ENCODE peak calls at places on chromosomes 12 and 14, in four cellular contexts. Q, K, E and T are unnamed samples.

GRCh38 chr14:98928418-98928817 is 343.6 kb downstream of the BCL11B start:
- DNase-seq in Q (no peak), K (no peak), E (no peak), T (no peak)

GRCh38 chr12:53961025-53961761 is 6.5 kb downstream of the HOXC12 start:
- DNase-seq in Q (no peak), K (no peak), E (no peak), T (no peak)

GRCh38 chr14:53603994-53604393 is 352.6 kb downstream of the BMP4 start:
- DNase-seq in Q (no peak), K (no peak), E (no peak), T (no peak)

GRCh38 chr14:89534896-89535615 is 118.0 kb upstream of the FOXN3 start:
- DNase-seq in Q (no peak), K (no peak), E (no peak), T (no peak)

GRCh38 chr14:35386673-35387125 is 17.9 kb downstream of the NFKBIA start:
- DNase-seq in Q (no peak), K (no peak), E (no peak), T (no peak)

GRCh38 chr12:85029456-85029855 is 6.6 kb downstream of the TSPAN19 start:
- DNase-seq in Q (peak; percentile 3), K (no peak), E (no peak), T (no peak)

GRCh38 chr12:96986883-96987523 is 79.9 kb downstream of the NEDD1 start:
- DNase-seq in Q (peak; percentile 27), K (no peak), E (peak; percentile 16), T (no peak)

GRCh38 chr12:1716215-1716862 is 25.5 kb downstream of the ADIPOR2 start:
- DNase-seq in Q (no peak), K (no peak), E (no peak), T (no peak)

GRCh38 chr14:99524091-99524661 is 43.0 kb downstream of the CCNK start:
- DNase-seq in Q (no peak), K (no peak), E (no peak), T (no peak)

GRCh38 chr12:107287436-107288413 is 194.4 kb upstream of the CRY1 start:
- DNase-seq in Q (no peak), K (no peak), E (no peak), T (no peak)

GRCh38 chr14:90791481-90791880 is 24.7 kb downstream of the TTC7B start:
- DNase-seq in Q (no peak), K (no peak), E (no peak), T (no peak)

GRCh38 chr12:4857472-4858291 is 52.0 kb upstream of the KCNA1 start:
- DNase-seq in Q (peak; percentile 41), K (peak; percentile 92), E (peak; percentile 54), T (peak; percentile 34)

GRCh38 chr12:31989987-31990386 is 30.8 kb downstream of the RESF1 start:
- DNase-seq in Q (no peak), K (no peak), E (no peak), T (no peak)

GRCh38 chr14:24915403-24915921 is 134.5 kb downstream of the STXBP6 start:
- DNase-seq in Q (no peak), K (no peak), E (no peak), T (no peak)

GRCh38 chr12:104080764-104081163 is 16.4 kb downstream of the HCFC2 start:
- DNase-seq in Q (no peak), K (no peak), E (no peak), T (no peak)

GRCh38 chr14:93965968-93966474 is 10.3 kb downstream of the ASB2 start:
- DNase-seq in Q (no peak), K (no peak), E (no peak), T (no peak)

GRCh38 chr12:117494833-117495714 is 133.6 kb upstream of the NOS1 start:
- DNase-seq in Q (peak; percentile 10), K (no peak), E (no peak), T (no peak)

GRCh38 chr12:109266106-109266879 is 42.8 kb downstream of the FOXN4 start:
- DNase-seq in Q (no peak), K (no peak), E (no peak), T (no peak)

GRCh38 chr14:50362791-50363733 is 33.6 kb downstream of the CDKL1 start:
- DNase-seq in Q (no peak), K (no peak), E (no peak), T (no peak)

GRCh38 chr12:25074954-25075353 is 120.0 kb downstream of the DNAI7 start:
- DNase-seq in Q (no peak), K (no peak), E (no peak), T (no peak)

GRCh38 chr12:47366203-47366978 is 286.6 kb upstream of the AMIGO2 start:
- DNase-seq in Q (no peak), K (no peak), E (no peak), T (no peak)

GRCh38 chr14:90518075-90518940 is 121.5 kb downstream of the CALM1 start:
- DNase-seq in Q (no peak), K (no peak), E (no peak), T (no peak)

GRCh38 chr12:80877706-80878384 is 59.9 kb downstream of the LIN7A start:
- DNase-seq in Q (no peak), K (no peak), E (no peak), T (no peak)

GRCh38 chr12:48973084-48973483 is 1.5 kb upstream of the WNT10B start:
- DNase-seq in Q (no peak), K (no peak), E (no peak), T (no peak)

GRCh38 chr14:21383848-21384493 is at the start of gene SUPT16H:
- DNase-seq in Q (peak; percentile 94), K (peak; percentile 92), E (peak; percentile 83), T (peak; percentile 71)

GRCh38 chr14:21384494-21384851 is 654 bp upstream of the SUPT16H start:
- DNase-seq in Q (no peak), K (no peak), E (no peak), T (no peak)

GRCh38 chr14:21382886-21383847 is 652 bp downstream of the SUPT16H start:
- DNase-seq in Q (peak; percentile 43), K (no peak), E (peak; percentile 42), T (no peak)

GRCh38 chr14:21379338-21379737 is 4.5 kb downstream of the SUPT16H start:
- DNase-seq in Q (no peak), K (no peak), E (no peak), T (no peak)

GRCh38 chr14:21382095-21382494 is 1.7 kb downstream of the SUPT16H start:
- DNase-seq in Q (no peak), K (no peak), E (no peak), T (no peak)
- TF ChIP-seq CREB1 in Q (no peak), K (no peak), E (no peak), T (no peak)

GRCh38 chr12:88953029-88953586 is 372.8 kb upstream of the KITLG start:
- DNase-seq in Q (no peak), K (no peak), E (no peak), T (no peak)

GRCh38 chr12:88951177-88951576 is 370.9 kb upstream of the KITLG start:
- DNase-seq in Q (no peak), K (no peak), E (no peak), T (no peak)

GRCh38 chr12:88955541-88955940 is 375.3 kb upstream of the KITLG start:
- DNase-seq in Q (no peak), K (no peak), E (no peak), T (no peak)

GRCh38 chr12:88951860-88952483 is 371.7 kb upstream of the KITLG start:
- DNase-seq in Q (no peak), K (no peak), E (no peak), T (no peak)

GRCh38 chr12:88952543-88952942 is 372.3 kb upstream of the KITLG start:
- DNase-seq in Q (peak; percentile 15), K (no peak), E (no peak), T (no peak)
- TF ChIP-seq TAF1 in Q (no peak), K (no peak), E (no peak), T (no peak)

DNA sequence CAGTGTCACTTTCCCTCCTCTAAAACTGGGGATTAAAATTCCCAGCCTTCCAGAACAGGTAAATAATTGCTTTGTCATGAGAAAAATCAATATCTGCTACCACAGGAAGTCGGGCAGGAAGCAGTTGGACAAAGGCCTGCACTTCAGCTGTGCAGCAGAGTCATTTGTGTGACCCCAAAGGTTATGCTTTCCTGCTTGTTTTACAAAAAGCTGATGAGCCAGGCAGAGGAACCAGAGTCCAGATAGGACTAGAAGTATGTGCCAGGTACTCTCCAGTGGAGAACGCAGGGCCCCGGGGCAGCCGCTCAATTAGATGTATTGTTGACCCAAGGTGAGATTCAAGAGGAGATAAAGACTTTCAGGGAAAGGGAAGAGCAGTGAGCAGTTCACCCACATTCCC is 117.1 kb upstream of the FRMD6 start:
- DNase-seq in Q (peak; percentile 95), K (no peak), E (no peak), T (no peak)
- TF ChIP-seq GABPA in Q (peak; percentile 58), K (no peak), E (no peak), T (no peak)

DNA sequence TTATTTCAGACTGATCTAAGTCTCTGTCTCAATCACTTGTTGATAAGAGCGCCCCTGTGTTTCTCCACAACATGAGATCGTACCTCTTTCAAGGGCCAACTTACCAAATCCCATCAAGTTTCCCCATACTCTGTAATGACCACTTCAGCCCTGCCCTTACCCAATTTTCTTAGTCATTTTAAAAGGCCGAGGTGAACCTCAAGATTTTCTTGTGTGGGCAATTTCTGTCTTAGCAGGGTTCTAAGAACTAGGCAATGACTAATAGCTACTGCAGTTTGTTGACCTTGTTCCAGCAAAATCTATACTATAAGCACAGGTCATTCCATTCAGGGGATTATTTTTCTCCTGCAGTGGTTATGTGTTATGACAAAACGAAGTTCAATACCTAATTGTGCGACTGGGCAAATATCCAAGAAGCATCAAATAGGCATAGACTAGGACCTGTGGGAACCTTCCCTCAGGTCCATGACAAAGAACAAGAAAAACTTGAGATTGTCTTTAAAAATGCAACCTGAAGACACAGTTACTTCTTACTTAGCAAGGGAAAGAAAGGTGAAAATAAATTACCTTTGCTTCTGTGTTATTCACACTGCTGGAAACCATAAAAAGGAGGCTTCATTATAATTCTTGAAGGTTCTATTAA is 359.9 kb downstream of the PCNX1 start:
- DNase-seq in Q (no peak), K (no peak), E (no peak), T (peak; percentile 63)
- TF ChIP-seq CREB1 in Q (no peak), K (no peak), E (no peak), T (no peak)

DNA sequence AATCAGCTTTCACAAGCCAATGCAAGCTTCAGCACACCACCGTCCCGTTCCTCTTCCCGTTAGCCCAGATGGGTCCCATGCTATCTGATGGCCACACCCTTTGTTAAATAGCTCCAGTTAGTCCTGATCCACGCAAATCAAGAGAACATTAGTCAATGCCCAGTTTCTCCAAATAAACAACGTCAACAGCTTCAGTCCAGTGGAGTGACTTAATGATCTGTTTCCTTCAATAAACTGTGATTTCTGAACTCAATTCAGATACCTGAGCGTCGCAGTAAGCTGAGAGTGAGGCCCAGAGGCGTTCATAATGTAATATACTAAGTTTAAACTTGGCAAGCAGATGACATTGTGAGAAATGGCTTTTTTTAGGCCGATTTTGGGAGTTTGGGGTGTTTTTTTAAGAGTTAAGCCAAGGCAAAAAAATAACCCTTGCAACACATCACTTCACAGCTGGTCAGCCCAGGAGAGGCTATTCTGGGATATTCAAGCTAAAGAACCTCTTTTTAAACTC is 112.3 kb downstream of the ZFP36L1 start:
- DNase-seq in Q (no peak), K (no peak), E (no peak), T (no peak)
- TF ChIP-seq TAF1 in Q (no peak), K (no peak), E (no peak), T (no peak)

GRCh38 chr12:101889216-101889752 is 11.9 kb downstream of the DRAM1 start:
- DNase-seq in Q (no peak), K (no peak), E (no peak), T (no peak)

GRCh38 chr12:101885912-101886561 is 8.7 kb downstream of the DRAM1 start:
- DNase-seq in Q (no peak), K (no peak), E (no peak), T (no peak)

GRCh38 chr12:101892794-101893193 is 15.4 kb downstream of the DRAM1 start:
- DNase-seq in Q (no peak), K (no peak), E (no peak), T (no peak)

GRCh38 chr12:101891462-101891971 is 14.1 kb downstream of the DRAM1 start:
- DNase-seq in Q (peak; percentile 86), K (no peak), E (no peak), T (peak; percentile 75)
- TF ChIP-seq GABPA in Q (no peak), K (no peak), E (no peak), T (no peak)